ENCODE peak calls at places on chromosome 17, in seven cellular contexts. N is A549; Z is CD4-positive, alpha-beta memory T cell; X is naive thymus-derived CD4-positive, alpha-beta T cell; U is right lobe of liver; L is PC-9; B is vagina. A is an unnamed sample. For H3K4me1, the result is how much of the 10 kb centered on the place peaks cover.

GRCh38 chr17:31900877-31901276 is 631 bp downstream of the UTP6 start:
- DNase-seq in U (no peak), L (peak), B (no peak), N (no peak), Z (no peak), X (no peak), A (peak)

GRCh38 chr17:65154770-65155589 is 17.8 kb downstream of the RGS9 start:
- DNase-seq in U (no peak), L (no peak), B (no peak), X (no peak), Z (no peak), N (peak), A (no peak)

GRCh38 chr17:66791337-66791736 is 43.6 kb upstream of the CACNG5 start:
- DNase-seq in B (no peak), X (no peak), Z (no peak), U (no peak), L (no peak), N (no peak), A (no peak)

GRCh38 chr17:59790936-59791335 is 83.5 kb downstream of the VMP1 start:
- DNase-seq in X (no peak), N (no peak), L (no peak), Z (no peak), U (no peak), B (no peak), A (no peak)

GRCh38 chr17:81164464-81165245 is 652 bp upstream of the PVALEF start:
- DNase-seq in X (no peak), Z (no peak), L (no peak), B (no peak), U (no peak), N (no peak), A (no peak)

GRCh38 chr17:47955497-47956461 is 1.9 kb downstream of the PRR15L start:
- DNase-seq in L (no peak), X (no peak), B (no peak), N (no peak), Z (no peak), U (peak), A (no peak)

GRCh38 chr17:49520386-49521087 is 25.4 kb downstream of the NGFR start:
- DNase-seq in Z (no peak), L (no peak), B (no peak), N (no peak), U (no peak), X (no peak), A (peak)

GRCh38 chr17:703081-703875 is 11.4 kb downstream of the VPS53 start:
- DNase-seq in B (no peak), X (no peak), Z (no peak), N (no peak), U (no peak), L (no peak), A (no peak)

GRCh38 chr17:49814781-49815496 is 26.5 kb downstream of the KAT7 start:
- DNase-seq in B (no peak), N (no peak), U (no peak), Z (no peak), X (no peak), L (no peak), A (no peak)

GRCh38 chr17:65243838-65244237 is 106.7 kb downstream of the RGS9 start:
- DNase-seq in Z (no peak), N (no peak), B (no peak), U (no peak), X (no peak), L (peak), A (no peak)

GRCh38 chr17:46154151-46154816 is 38.9 kb downstream of the KANSL1 start:
- DNase-seq in N (no peak), Z (peak), L (no peak), B (no peak), X (peak), U (no peak), A (no peak)
- H3K4me1 ChIP-seq in N (half or more), Z (half or more), L (under half), B (half or more), X (half or more), U (under half), A (under half)

GRCh38 chr17:27295945-27296344 is 2.0 kb downstream of the WSB1 start:
- DNase-seq in N (no peak), B (no peak), Z (no peak), L (no peak), U (no peak), X (no peak), A (no peak)
- H3K4me1 ChIP-seq in N (under half), B (half or more), Z (half or more), L (under half), U (under half), X (under half), A (under half)

GRCh38 chr17:78781339-78782304 is at the start of gene CYTH1:
- DNase-seq in B (no peak), L (peak), X (peak), N (peak), Z (peak), U (peak), A (peak)
- H3K4me1 ChIP-seq in B (under half), L (under half), X (half or more), N (under half), Z (half or more), U (under half), A (under half)

DNA sequence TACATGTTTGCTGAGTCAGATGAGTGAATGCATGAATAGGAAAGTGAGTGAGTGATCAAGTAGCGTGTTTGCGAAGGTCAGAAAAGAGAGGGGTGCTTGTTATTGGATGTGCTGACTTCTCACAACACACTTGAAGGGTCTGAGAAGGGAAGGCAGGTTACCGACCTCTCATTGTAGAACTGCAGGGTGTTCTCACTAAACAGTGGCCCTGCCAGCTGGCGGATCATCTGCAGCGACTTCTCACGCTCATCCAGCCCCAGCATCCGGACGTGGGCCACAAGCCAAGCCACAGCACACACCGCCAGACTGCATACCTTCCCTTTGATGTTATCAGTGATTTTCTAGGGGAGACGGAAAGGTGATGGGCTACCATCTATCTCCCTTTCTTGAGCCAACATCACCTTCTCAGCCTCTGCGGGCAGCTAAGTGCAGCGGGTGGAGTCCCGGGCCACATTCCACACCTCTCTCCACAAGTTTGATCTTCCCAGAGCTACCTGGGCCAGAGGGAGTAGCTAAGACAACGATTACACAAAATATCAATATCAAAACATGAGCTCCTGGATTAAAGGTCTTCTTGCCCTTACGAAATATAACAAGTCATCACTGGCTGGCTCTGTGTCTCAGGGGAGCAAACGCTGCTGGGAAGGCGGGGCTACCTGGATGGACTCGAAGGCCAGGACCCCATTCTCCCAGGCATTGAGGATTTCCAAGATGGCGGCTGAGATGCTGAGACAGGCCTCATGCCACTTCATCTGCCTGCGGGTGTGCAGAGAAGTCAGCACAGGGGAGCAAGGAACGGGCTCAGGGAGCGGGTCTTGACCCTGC is 11.0 kb downstream of the CSF3 start:
- DNase-seq in X (peak), L (peak), B (no peak), N (no peak), U (no peak), Z (peak), A (no peak)
- H3K4me1 ChIP-seq in X (under half), L (half or more), B (half or more), N (under half), U (under half), Z (under half), A (under half)

GRCh38 chr17:35081638-35082037 is 18.1 kb upstream of the RFFL start:
- DNase-seq in B (no peak), Z (no peak), X (no peak), N (no peak), L (no peak), U (no peak), A (no peak)

GRCh38 chr17:35083071-35083470 is 19.6 kb upstream of the RFFL start:
- DNase-seq in Z (no peak), U (no peak), X (no peak), N (no peak), B (no peak), L (no peak), A (no peak)

GRCh38 chr17:35080536-35080935 is 17.0 kb upstream of the RFFL start:
- DNase-seq in L (no peak), N (no peak), U (no peak), X (no peak), B (no peak), Z (no peak), A (no peak)

GRCh38 chr17:35079547-35079946 is 16.0 kb upstream of the RFFL start:
- DNase-seq in U (no peak), N (peak), L (no peak), B (no peak), X (no peak), Z (no peak), A (peak)

DNA sequence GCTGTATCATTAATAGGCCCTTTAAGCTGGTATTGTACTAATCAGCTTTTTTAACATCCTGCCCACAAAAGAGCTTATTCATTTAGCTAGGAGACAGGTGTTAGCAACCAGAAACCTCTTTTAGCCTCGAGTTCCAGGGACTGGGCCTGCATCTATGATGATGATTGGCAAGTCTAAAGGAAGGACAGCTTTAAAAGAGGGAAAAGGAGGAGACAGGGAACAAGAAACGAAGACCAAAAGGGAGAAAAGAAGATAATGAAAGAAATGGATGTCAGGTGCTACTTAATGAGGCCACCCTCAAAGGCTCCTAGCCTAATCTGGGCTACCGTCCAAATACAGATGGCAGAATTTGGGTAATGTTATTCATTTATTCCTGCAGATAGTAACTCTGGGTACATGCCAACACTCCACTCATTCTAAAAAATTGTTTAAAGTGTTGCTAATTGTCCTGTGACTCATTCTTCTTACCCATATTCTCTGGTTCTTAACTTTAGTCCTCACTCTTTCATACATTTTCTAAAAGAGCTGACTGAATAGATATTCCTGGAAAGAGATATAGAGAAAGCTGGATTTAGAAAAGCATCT is 18.7 kb upstream of the RFFL start:
- DNase-seq in B (no peak), N (no peak), Z (peak), X (no peak), L (peak), U (no peak), A (no peak)
- H3K4me1 ChIP-seq in B (under half), N (half or more), Z (half or more), X (half or more), L (half or more), U (under half), A (under half)

GRCh38 chr17:63407741-63408330 is 38.3 kb downstream of the CYB561 start:
- DNase-seq in U (no peak), L (no peak), B (no peak), X (no peak), Z (no peak), N (no peak), A (no peak)

GRCh38 chr17:63405020-63405419 is 41.1 kb downstream of the CYB561 start:
- DNase-seq in Z (no peak), B (no peak), L (no peak), X (no peak), U (no peak), N (no peak), A (no peak)

GRCh38 chr17:63402808-63403207 is 43.3 kb downstream of the CYB561 start:
- DNase-seq in B (no peak), X (no peak), N (no peak), L (no peak), U (no peak), Z (no peak), A (no peak)

GRCh38 chr17:63405741-63406261 is 40.3 kb downstream of the CYB561 start:
- DNase-seq in N (peak), L (no peak), Z (peak), X (peak), B (no peak), U (no peak), A (peak)

DNA sequence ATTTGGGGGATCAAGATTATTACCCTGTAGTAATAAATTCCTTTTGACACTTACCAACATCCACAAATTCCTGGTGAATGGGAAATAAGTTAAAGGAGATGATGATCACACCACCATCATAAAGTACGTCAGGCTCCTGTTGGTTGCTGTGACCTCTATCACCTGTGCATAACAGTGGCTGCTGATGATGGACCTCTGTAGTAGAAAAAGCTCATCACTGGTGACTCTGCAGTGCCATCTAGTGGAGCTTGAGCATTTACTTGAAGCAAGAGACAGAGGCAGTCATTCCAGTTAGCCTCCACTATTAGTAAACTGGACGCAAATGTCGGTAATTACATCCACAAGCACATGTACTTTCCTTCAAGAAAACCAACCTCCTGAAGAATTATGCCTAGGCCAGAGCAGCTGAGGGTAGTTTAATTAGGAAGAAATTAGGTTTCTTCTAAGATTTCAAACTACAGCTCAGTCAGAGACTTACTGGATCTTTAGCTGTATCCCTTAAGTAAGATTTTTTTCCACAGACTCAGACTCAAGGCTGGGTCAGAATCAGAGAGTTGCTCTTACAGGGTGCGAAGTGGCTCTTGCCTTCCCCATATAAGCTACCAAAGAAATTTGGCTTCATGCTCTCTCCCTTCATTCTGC is 39.3 kb downstream of the CYB561 start:
- DNase-seq in L (peak), Z (peak), X (peak), U (no peak), N (peak), B (no peak), A (peak)
- H3K4me1 ChIP-seq in L (under half), Z (under half), X (under half), U (under half), N (under half), B (under half), A (under half)